ENCODE peak calls at places on chromosomes 11 and 22, in eight cellular contexts. T is A549, G is right lobe of liver, B is K562, U is IMR-90, V is H54, P is gastrocnemius medialis, Y is ovary. F is an unnamed sample.

GRCh38 chr11:87778341-87778740 is 396.9 kb downstream of the RAB38 start:
- DNase-seq in V (no peak), T (no peak), Y (no peak), P (no peak), B (no peak), U (no peak), G (no peak), F (no peak)

GRCh38 chr11:28296426-28296825 is 188.2 kb downstream of the METTL15 start:
- DNase-seq in P (no peak), B (no peak), U (no peak), G (no peak), T (no peak), Y (no peak), V (no peak), F (no peak)

GRCh38 chr22:23153994-23154393 is 8.7 kb downstream of the RAB36 start:
- DNase-seq in U (no peak), Y (no peak), T (no peak), B (no peak), P (no peak), G (no peak), V (no peak), F (no peak)

GRCh38 chr22:21100149-21101032 is 54.6 kb downstream of the LRRC74B start:
- DNase-seq in P (no peak), G (no peak), Y (no peak), B (no peak), U (peak), V (no peak), T (no peak), F (no peak)

GRCh38 chr11:118607401-118608267 is at the start of gene PHLDB1:
- DNase-seq in G (peak), P (peak), T (peak), U (peak), V (no peak), B (peak), Y (peak), F (peak)

GRCh38 chr11:29328961-29329441 is 687.8 kb downstream of the KCNA4 start:
- DNase-seq in U (peak), B (peak), T (peak), P (no peak), Y (no peak), G (no peak), V (no peak), F (no peak)

GRCh38 chr11:15742626-15743243 is 613.6 kb downstream of the SOX6 start:
- DNase-seq in Y (no peak), G (no peak), P (no peak), B (no peak), T (no peak), U (peak), V (no peak), F (no peak)

GRCh38 chr11:64121637-64122410 is 44.1 kb downstream of the MACROD1 start:
- DNase-seq in V (peak), G (no peak), P (no peak), B (no peak), T (no peak), U (peak), Y (no peak), F (no peak)

GRCh38 chr11:60370811-60371297 is 7.5 kb upstream of the MS4A7 start:
- DNase-seq in T (no peak), V (no peak), G (no peak), Y (no peak), P (no peak), B (no peak), U (no peak), F (no peak)

GRCh38 chr11:126328001-126328390 is 24.1 kb downstream of the DCPS start:
- DNase-seq in V (no peak), U (no peak), B (no peak), P (no peak), T (no peak), G (peak), Y (no peak), F (no peak)

GRCh38 chr11:69683764-69684333 is 8.7 kb upstream of the LTO1 start:
- DNase-seq in U (no peak), T (no peak), B (peak), G (no peak), V (no peak), Y (no peak), P (no peak), F (no peak)

GRCh38 chr11:62542750-62543567 is 3.6 kb downstream of the AHNAK start:
- DNase-seq in T (peak), P (peak), G (peak), U (peak), B (peak), V (peak), Y (peak), F (peak)

GRCh38 chr11:8941341-8942103 is 1.3 kb downstream of the ASCL3 start:
- DNase-seq in T (no peak), G (no peak), B (no peak), Y (no peak), U (no peak), P (no peak), V (no peak), F (no peak)

GRCh38 chr11:63911440-63911839 is 5.5 kb downstream of the RCOR2 start:
- DNase-seq in V (no peak), G (no peak), Y (no peak), P (no peak), T (no peak), U (no peak), B (no peak), F (no peak)

GRCh38 chr11:116970485-116971292 is 127.5 kb downstream of the SIK3 start:
- DNase-seq in U (peak), V (no peak), P (no peak), G (no peak), B (peak), Y (no peak), T (no peak), F (peak)

GRCh38 chr11:132886335-132886734 is 646.0 kb downstream of the OPCML start:
- DNase-seq in U (peak), P (no peak), Y (no peak), V (no peak), B (no peak), G (no peak), T (no peak), F (no peak)

GRCh38 chr11:76673164-76674142 is 2.9 kb upstream of the LRRC32 start:
- DNase-seq in B (no peak), V (no peak), P (no peak), G (peak), Y (no peak), U (no peak), T (no peak), F (no peak)

GRCh38 chr22:24592846-24593809 is at the start of gene LRRC75B:
- DNase-seq in U (peak), P (peak), T (peak), V (peak), G (peak), B (peak), Y (peak), F (peak)

GRCh38 chr11:76773921-76774361 is 9.2 kb upstream of the TSKU start:
- DNase-seq in P (peak), G (peak), U (no peak), B (no peak), Y (peak), T (no peak), V (no peak), F (no peak)

GRCh38 chr11:87866951-87867350 is 308.3 kb downstream of the RAB38 start:
- DNase-seq in P (no peak), U (no peak), T (no peak), B (no peak), Y (no peak), V (no peak), G (no peak), F (no peak)

GRCh38 chr11:62392944-62393628 is 25.7 kb upstream of the SCGB1A1 start:
- DNase-seq in Y (no peak), V (no peak), P (no peak), G (no peak), T (peak), B (peak), U (no peak), F (peak)

GRCh38 chr22:35841907-35842518 is 124.3 kb downstream of the APOL5 start:
- DNase-seq in B (no peak), V (no peak), G (no peak), U (no peak), Y (no peak), T (no peak), P (no peak), F (no peak)

GRCh38 chr11:64250406-64250874 is 890 bp upstream of the PLCB3 start:
- DNase-seq in P (no peak), U (no peak), B (no peak), T (no peak), Y (no peak), V (no peak), G (no peak), F (no peak)

GRCh38 chr11:31823372-31824371 is 12.6 kb upstream of the PAX6 start:
- DNase-seq in U (no peak), P (no peak), G (no peak), V (no peak), Y (no peak), B (no peak), T (no peak), F (no peak)

GRCh38 chr11:8807544-8808225 is 103.3 kb upstream of the AKIP1 start:
- DNase-seq in V (peak), B (no peak), P (peak), T (no peak), Y (peak), G (no peak), U (peak), F (no peak)

GRCh38 chr11:94449437-94449836 is 44.2 kb downstream of the MRE11 start:
- DNase-seq in G (no peak), V (no peak), B (no peak), T (peak), P (no peak), Y (no peak), U (peak), F (peak)

GRCh38 chr11:107702723-107703122 is 9.1 kb downstream of the SLN start:
- DNase-seq in U (peak), Y (no peak), T (no peak), P (no peak), G (no peak), V (no peak), B (no peak), F (no peak)

GRCh38 chr11:117505285-117505970 is 177.8 kb downstream of the CEP164 start:
- DNase-seq in P (no peak), U (no peak), T (no peak), G (no peak), V (no peak), B (no peak), Y (no peak), F (no peak)

GRCh38 chr11:75431533-75432525 is 1.2 kb downstream of the KLHL35 start:
- DNase-seq in B (no peak), T (no peak), V (no peak), G (no peak), U (no peak), Y (no peak), P (no peak), F (no peak)

GRCh38 chr11:2444301-2445106 is at the start of the genes KCNQ1 and TRPM5:
- DNase-seq in U (no peak), Y (no peak), G (peak), P (no peak), B (peak), T (peak), V (peak), F (peak)

GRCh38 chr11:115084191-115084590 is 405.9 kb downstream of the NXPE2 start:
- DNase-seq in U (no peak), V (no peak), B (no peak), P (no peak), Y (no peak), G (no peak), T (no peak), F (no peak)

GRCh38 chr11:118790357-118791014 is 478 bp downstream of the DDX6 start:
- DNase-seq in T (peak), Y (peak), U (peak), V (peak), B (peak), P (peak), G (peak), F (peak)

GRCh38 chr11:1936781-1937615 is 10.1 kb upstream of the MRPL23 start:
- DNase-seq in V (no peak), P (peak), Y (peak), G (peak), B (no peak), T (no peak), U (no peak), F (no peak)

GRCh38 chr22:39024923-39025322 is 4.0 kb downstream of the APOBEC3D start:
- DNase-seq in B (no peak), P (no peak), Y (no peak), V (no peak), U (no peak), T (no peak), G (no peak), F (no peak)

GRCh38 chr11:134761361-134761760 is 349.3 kb upstream of the B3GAT1 start:
- DNase-seq in G (no peak), T (no peak), B (no peak), U (no peak), V (no peak), Y (no peak), P (no peak), F (no peak)

GRCh38 chr22:46076651-46077339 is 73.5 kb upstream of the PPARA start:
- DNase-seq in U (peak), T (no peak), V (no peak), B (no peak), P (peak), Y (no peak), G (peak), F (no peak)

GRCh38 chr22:46079093-46079860 is 71.0 kb upstream of the PPARA start:
- DNase-seq in V (no peak), Y (no peak), G (peak), T (no peak), P (peak), B (no peak), U (no peak), F (no peak)

GRCh38 chr22:46079861-46080821 is 70.2 kb upstream of the PPARA start:
- DNase-seq in V (no peak), T (no peak), P (peak), U (no peak), B (no peak), Y (peak), G (peak), F (no peak)

GRCh38 chr22:46077669-46078099 is 72.6 kb upstream of the PPARA start:
- DNase-seq in B (no peak), Y (no peak), U (no peak), G (no peak), T (no peak), V (no peak), P (peak), F (no peak)

GRCh38 chr22:46078241-46079092 is 71.9 kb upstream of the PPARA start:
- DNase-seq in U (no peak), P (peak), V (no peak), Y (peak), B (no peak), G (peak), T (no peak), F (no peak)
- TF ChIP-seq POLR2A in U (no peak), P (peak), V (no peak), Y (peak), B (no peak), G (no peak), T (no peak), F (no peak)

GRCh38 chr11:120211522-120212258 is 858 bp downstream of the OAF start:
- DNase-seq in B (peak), T (no peak), G (no peak), U (no peak), Y (no peak), V (no peak), P (no peak), F (no peak)
- TF ChIP-seq POLR2A in B (no peak), T (no peak), G (no peak), U (no peak), Y (no peak), V (no peak), P (no peak), F (no peak)

GRCh38 chr11:67303132-67303988 is at the start of gene SSH3:
- DNase-seq in U (peak), G (peak), P (peak), T (peak), V (peak), B (no peak), Y (peak), F (peak)
- TF ChIP-seq POLR2A in U (no peak), G (peak), P (peak), T (peak), V (peak), B (no peak), Y (peak), F (no peak)

GRCh38 chr11:33699515-33700424 is 856 bp downstream of the C11orf91 start:
- DNase-seq in P (no peak), T (no peak), Y (peak), G (no peak), B (peak), V (no peak), U (no peak), F (no peak)
- TF ChIP-seq POLR2A in P (no peak), T (no peak), Y (no peak), G (no peak), B (no peak), V (no peak), U (peak), F (no peak)

GRCh38 chr22:32076726-32077550 is 33.9 kb downstream of the SLC5A1 start:
- DNase-seq in B (no peak), T (no peak), G (no peak), V (no peak), Y (no peak), U (no peak), P (no peak), F (no peak)

GRCh38 chr22:32079110-32080089 is 36.3 kb downstream of the SLC5A1 start:
- DNase-seq in T (peak), Y (no peak), G (no peak), V (peak), P (peak), B (no peak), U (peak), F (no peak)

GRCh38 chr22:32069579-32070372 is 26.7 kb downstream of the SLC5A1 start:
- DNase-seq in Y (no peak), G (no peak), B (no peak), V (no peak), P (no peak), T (no peak), U (no peak), F (no peak)

GRCh38 chr22:32075997-32076725 is 33.1 kb downstream of the SLC5A1 start:
- DNase-seq in T (no peak), V (no peak), B (no peak), U (no peak), Y (no peak), G (no peak), P (no peak), F (no peak)

GRCh38 chr22:32073823-32074380 is 30.8 kb downstream of the SLC5A1 start:
- DNase-seq in T (no peak), P (no peak), U (no peak), B (no peak), V (no peak), G (no peak), Y (no peak), F (no peak)
- TF ChIP-seq POLR2A in T (no peak), P (no peak), U (no peak), B (no peak), V (no peak), G (no peak), Y (no peak), F (no peak)

GRCh38 chr22:41305646-41306045 is 4.3 kb downstream of the ZC3H7B start:
- DNase-seq in G (no peak), T (no peak), V (peak), U (peak), P (peak), Y (no peak), B (no peak), F (no peak)

GRCh38 chr22:41296826-41297667 is 4.3 kb upstream of the ZC3H7B start:
- DNase-seq in G (no peak), P (no peak), T (no peak), B (no peak), Y (no peak), U (no peak), V (no peak), F (no peak)

GRCh38 chr22:41300661-41301060 is 664 bp upstream of the ZC3H7B start:
- DNase-seq in T (no peak), Y (no peak), P (no peak), V (no peak), U (no peak), B (no peak), G (no peak), F (no peak)

GRCh38 chr22:41302016-41302767 is 867 bp downstream of the ZC3H7B start:
- DNase-seq in T (no peak), B (no peak), U (no peak), G (no peak), P (no peak), Y (peak), V (no peak), F (peak)

GRCh38 chr22:41301085-41302015 is at the start of gene ZC3H7B:
- DNase-seq in B (peak), Y (peak), P (peak), V (peak), G (peak), U (peak), T (peak), F (peak)
- TF ChIP-seq POLR2A in B (peak), Y (no peak), P (peak), V (peak), G (peak), U (peak), T (peak), F (peak)

GRCh38 chr22:47878460-47878859 is 1116.0 kb downstream of the TBC1D22A start:
- DNase-seq in B (no peak), V (no peak), Y (no peak), P (no peak), T (no peak), G (no peak), U (no peak), F (no peak)
- TF ChIP-seq POLR2A in B (no peak), V (no peak), Y (no peak), P (no peak), T (no peak), G (no peak), U (no peak), F (no peak)

DNA sequence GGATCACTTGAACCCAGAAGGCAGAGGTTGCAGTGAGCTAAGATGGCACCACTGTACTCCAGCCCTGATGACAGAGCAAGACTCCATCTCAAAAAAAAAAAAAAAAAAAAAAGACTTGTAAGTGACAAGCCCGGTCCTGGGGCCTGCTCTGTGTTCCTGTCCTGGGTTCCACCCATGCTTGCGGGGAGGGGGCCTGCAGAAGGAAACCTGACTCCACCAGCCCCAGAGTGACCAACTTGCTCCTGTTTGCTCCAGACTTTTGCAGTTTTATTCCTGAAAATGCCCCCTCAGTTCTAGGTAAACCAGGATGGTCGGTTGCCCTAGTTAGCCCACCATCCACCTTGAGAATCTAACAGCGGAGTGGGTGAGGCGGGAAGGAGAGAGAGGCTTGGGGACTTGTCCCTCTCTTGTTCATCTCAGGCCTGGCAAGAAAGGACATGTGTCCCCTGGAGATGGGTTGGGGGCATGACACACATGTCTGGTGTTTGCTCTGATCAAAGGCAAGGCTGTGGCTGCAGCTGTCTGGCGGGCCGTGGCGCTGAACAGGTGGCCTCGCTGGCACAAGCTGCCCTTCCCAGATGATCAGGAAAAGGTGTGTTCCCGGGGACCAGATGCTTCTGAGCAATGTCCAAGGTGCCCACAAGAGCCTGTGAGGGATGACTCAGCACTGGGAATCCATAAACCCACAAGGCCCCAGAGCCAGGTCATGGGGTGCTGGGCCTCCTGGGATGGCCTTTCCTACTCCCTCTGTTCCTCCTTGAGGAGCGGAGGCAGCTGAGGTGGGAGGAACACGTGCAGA is 9.9 kb upstream of the LRP5 start:
- DNase-seq in P (no peak), G (peak), Y (no peak), U (peak), B (no peak), V (peak), T (no peak), F (no peak)
- TF ChIP-seq POLR2A in P (no peak), G (no peak), Y (no peak), U (no peak), B (no peak), V (no peak), T (no peak), F (no peak)